ENCODE peak calls at places on chromosomes 7 and 10, in four cellular contexts. One of them, this sample, is unnamed.

GRCh38 chr10:117545141-117546019 is 2.8 kb downstream of the EMX2 start:
- DNase-seq in K562: no peak
- DNase-seq in HepG2: no peak
- DNase-seq in H1: peak
- DNase-seq in this sample: no peak

GRCh38 chr7:158270106-158270775 is 317.4 kb downstream of the PTPRN2 start:
- DNase-seq in K562: no peak
- DNase-seq in HepG2: no peak
- DNase-seq in H1: no peak
- DNase-seq in this sample: no peak

GRCh38 chr7:73642834-73643233 is 18.5 kb upstream of the MLXIPL start:
- DNase-seq in K562: no peak
- DNase-seq in HepG2: no peak
- DNase-seq in H1: no peak
- DNase-seq in this sample: no peak

GRCh38 chr10:24952146-24952700 is at the start of gene PRTFDC1:
- DNase-seq in K562: peak
- DNase-seq in HepG2: no peak
- DNase-seq in H1: peak
- DNase-seq in this sample: no peak

GRCh38 chr7:77806425-77806824 is 7.9 kb downstream of the PHTF2 start:
- DNase-seq in K562: no peak
- DNase-seq in HepG2: no peak
- DNase-seq in H1: no peak
- DNase-seq in this sample: no peak

GRCh38 chr7:23680417-23681405 is 712 bp downstream of the FAM221A start:
- DNase-seq in K562: no peak
- DNase-seq in HepG2: no peak
- DNase-seq in H1: peak
- DNase-seq in this sample: no peak

GRCh38 chr10:80870282-80870681 is 332.6 kb downstream of the SH2D4B start:
- DNase-seq in K562: no peak
- DNase-seq in HepG2: no peak
- DNase-seq in H1: no peak
- DNase-seq in this sample: no peak

GRCh38 chr10:1120761-1121160 is 64.6 kb downstream of the WDR37 start:
- DNase-seq in K562: no peak
- DNase-seq in HepG2: no peak
- DNase-seq in H1: peak
- DNase-seq in this sample: no peak

GRCh38 chr7:152876749-152877148 is 117.2 kb downstream of the ACTR3B start:
- DNase-seq in K562: no peak
- DNase-seq in HepG2: no peak
- DNase-seq in H1: no peak
- DNase-seq in this sample: no peak

GRCh38 chr7:78159537-78159936 is 361.0 kb downstream of the PHTF2 start:
- DNase-seq in K562: no peak
- DNase-seq in HepG2: no peak
- DNase-seq in H1: no peak
- DNase-seq in this sample: no peak

GRCh38 chr10:94403823-94404228 is 1.5 kb downstream of the TBC1D12 start:
- DNase-seq in K562: peak
- DNase-seq in HepG2: no peak
- DNase-seq in H1: no peak
- DNase-seq in this sample: no peak

GRCh38 chr7:157568785-157569584 is 232.2 kb downstream of the DNAJB6 start:
- DNase-seq in K562: no peak
- DNase-seq in HepG2: peak
- DNase-seq in H1: peak
- DNase-seq in this sample: no peak

GRCh38 chr7:129009437-129009836 is 45.5 kb downstream of the TNPO3 start:
- DNase-seq in K562: no peak
- DNase-seq in HepG2: no peak
- DNase-seq in H1: no peak
- DNase-seq in this sample: no peak

GRCh38 chr7:48708635-48709034 is 215.7 kb upstream of the CDC14C start:
- DNase-seq in K562: no peak
- DNase-seq in HepG2: no peak
- DNase-seq in H1: peak
- DNase-seq in this sample: no peak

DNA sequence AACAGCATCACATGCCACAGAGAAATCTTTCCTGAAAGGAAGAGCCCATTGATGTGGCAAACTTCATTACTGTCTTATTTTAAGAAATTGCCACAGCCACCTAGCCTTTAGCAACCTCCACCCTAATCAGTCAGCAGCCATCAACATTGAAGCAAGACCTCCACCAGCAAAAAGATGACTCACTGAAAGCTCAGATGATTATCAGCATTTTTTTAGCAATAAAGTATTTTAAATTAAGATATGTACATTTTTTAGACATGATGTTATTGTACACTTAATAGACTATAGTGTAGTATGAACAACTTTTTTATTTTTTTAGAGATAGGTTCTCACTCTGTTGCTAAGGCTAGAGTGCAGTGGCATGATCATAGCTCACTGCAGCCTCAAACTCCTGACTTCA is 14.8 kb downstream of the STEAP1B start:
- DNase-seq in K562: no peak
- DNase-seq in HepG2: no peak
- DNase-seq in H1: no peak
- DNase-seq in this sample: no peak
- TF ChIP-seq SRF in K562: no peak
- TF ChIP-seq SRF in HepG2: no peak
- TF ChIP-seq SRF in H1: no peak
- TF ChIP-seq SRF in this sample: no peak

DNA sequence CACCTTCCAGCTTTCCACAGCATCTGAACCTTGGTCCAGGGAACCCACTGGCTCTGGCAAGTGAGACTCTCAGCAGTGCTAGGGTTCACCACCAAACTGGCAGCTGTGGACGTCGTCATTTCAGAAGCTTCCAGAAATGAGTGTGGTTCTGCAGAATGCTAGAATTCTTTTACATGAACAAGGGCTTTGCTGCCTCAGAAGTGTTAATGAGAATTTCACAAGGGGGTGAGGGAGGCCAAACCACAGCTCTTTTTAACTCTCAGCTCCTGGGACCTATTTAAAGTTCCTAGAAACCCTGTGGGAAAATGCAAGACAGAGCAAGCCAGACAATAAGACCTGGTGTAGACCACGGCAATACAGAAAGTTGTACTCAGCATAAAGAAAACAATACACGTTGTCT is 129.3 kb upstream of the BET1 start:
- DNase-seq in K562: no peak
- DNase-seq in HepG2: no peak
- DNase-seq in H1: no peak
- DNase-seq in this sample: no peak
- TF ChIP-seq FOSL1 in K562: no peak
- TF ChIP-seq FOSL1 in HepG2: no peak
- TF ChIP-seq FOSL1 in H1: no peak
- TF ChIP-seq FOSL1 in this sample: no peak

GRCh38 chr10:49384268-49384953 is 11.5 kb downstream of the DRGX start:
- DNase-seq in K562: no peak
- DNase-seq in HepG2: no peak
- DNase-seq in H1: no peak
- DNase-seq in this sample: no peak

GRCh38 chr10:49385939-49386922 is 9.7 kb downstream of the DRGX start:
- DNase-seq in K562: no peak
- DNase-seq in HepG2: no peak
- DNase-seq in H1: no peak
- DNase-seq in this sample: no peak

GRCh38 chr10:49388161-49388560 is 7.7 kb downstream of the DRGX start:
- DNase-seq in K562: no peak
- DNase-seq in HepG2: no peak
- DNase-seq in H1: no peak
- DNase-seq in this sample: no peak

GRCh38 chr10:49389331-49389920 is 6.5 kb downstream of the DRGX start:
- DNase-seq in K562: no peak
- DNase-seq in HepG2: no peak
- DNase-seq in H1: no peak
- DNase-seq in this sample: no peak

DNA sequence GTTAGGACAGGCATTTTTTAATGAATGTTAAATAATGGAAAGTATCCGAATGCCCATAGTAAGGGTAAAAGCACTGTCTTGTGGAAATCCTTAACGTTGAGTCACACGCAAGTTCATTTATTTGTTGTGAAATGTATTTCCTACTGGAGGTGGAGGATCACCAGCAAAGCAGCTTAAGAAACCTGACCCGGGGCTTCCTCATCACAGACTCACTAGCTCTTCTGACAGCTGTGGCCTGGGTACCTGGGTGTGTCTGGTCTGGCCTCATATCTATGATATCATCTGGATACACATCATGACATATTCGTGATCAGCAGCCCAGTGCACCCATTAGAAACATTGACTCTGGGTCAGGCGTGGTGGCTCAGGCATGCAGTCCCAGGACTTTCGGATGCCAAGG is 8.9 kb downstream of the DRGX start:
- DNase-seq in K562: no peak
- DNase-seq in HepG2: no peak
- DNase-seq in H1: no peak
- DNase-seq in this sample: no peak
- TF ChIP-seq SRF in K562: no peak
- TF ChIP-seq SRF in HepG2: no peak
- TF ChIP-seq SRF in H1: no peak
- TF ChIP-seq SRF in this sample: no peak

DNA sequence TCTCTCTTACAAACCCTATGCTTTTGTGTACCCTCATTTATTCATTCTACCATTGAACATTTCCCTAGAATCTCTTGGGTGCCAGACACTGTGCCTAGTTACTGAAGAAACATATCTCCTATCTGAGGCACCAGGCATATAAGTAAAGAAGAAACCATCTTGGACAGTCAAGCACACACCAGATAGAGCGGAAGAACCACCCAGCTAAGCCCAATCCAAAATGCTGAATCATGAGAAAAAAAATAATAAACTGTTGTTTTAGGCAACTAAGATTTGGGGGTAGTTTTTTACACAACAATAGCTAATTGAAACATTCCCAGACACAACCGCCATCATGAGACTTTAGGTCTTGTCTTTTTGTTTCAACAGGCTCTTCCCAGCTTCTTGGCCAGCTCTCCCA is 102.3 kb upstream of the TCF7L2 start:
- DNase-seq in K562: no peak
- DNase-seq in HepG2: no peak
- DNase-seq in H1: no peak
- DNase-seq in this sample: no peak
- TF ChIP-seq FOSL1 in K562: no peak
- TF ChIP-seq FOSL1 in HepG2: no peak
- TF ChIP-seq FOSL1 in H1: no peak
- TF ChIP-seq FOSL1 in this sample: no peak

GRCh38 chr7:1101580-1102431 is 13.9 kb downstream of the GPER1 start:
- DNase-seq in K562: no peak
- DNase-seq in HepG2: peak
- DNase-seq in H1: no peak
- DNase-seq in this sample: no peak
- TF ChIP-seq SRF in K562: no peak
- TF ChIP-seq SRF in HepG2: no peak
- TF ChIP-seq SRF in H1: no peak
- TF ChIP-seq SRF in this sample: no peak

DNA sequence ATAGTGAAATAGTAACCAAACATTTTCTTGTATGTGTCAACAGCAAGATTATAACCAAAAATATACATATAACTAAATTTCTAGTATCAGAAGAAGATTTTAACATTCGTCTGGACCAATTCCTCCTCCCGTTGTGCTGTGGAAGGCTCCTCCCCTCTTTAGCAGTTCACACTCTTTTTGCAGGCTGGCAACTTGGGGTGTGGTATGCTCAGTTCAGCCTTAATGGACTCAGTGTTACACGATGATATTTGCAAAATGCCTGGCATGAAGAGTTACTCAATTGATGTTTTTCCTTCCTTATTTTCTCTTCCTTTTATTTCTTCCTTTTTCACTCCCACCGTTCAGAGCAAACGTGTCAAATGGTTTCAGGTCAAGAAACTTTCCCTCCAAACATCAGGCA is 248.3 kb downstream of the PHF14 start:
- DNase-seq in K562: no peak
- DNase-seq in HepG2: no peak
- DNase-seq in H1: no peak
- DNase-seq in this sample: no peak
- TF ChIP-seq FOSL1 in K562: no peak
- TF ChIP-seq FOSL1 in HepG2: no peak
- TF ChIP-seq FOSL1 in H1: no peak
- TF ChIP-seq FOSL1 in this sample: no peak